ENCODE peak calls at places on chromosome 6, in five cellular contexts. One of them, this sample, is unnamed.

GRCh38 chr6:82033631-82034211 is 213.8 kb downstream of the IBTK start:
- DNase-seq in endothelial cell: no peak
- DNase-seq in GDM1: no peak
- DNase-seq in A172: no peak
- DNase-seq in ecto neural progenitor cell: no peak
- DNase-seq in this sample: no peak

GRCh38 chr6:47135772-47136171 is 93.6 kb upstream of the ADGRF1 start:
- DNase-seq in endothelial cell: no peak
- DNase-seq in GDM1: no peak
- DNase-seq in A172: peak; percentile 83
- DNase-seq in ecto neural progenitor cell: no peak
- DNase-seq in this sample: no peak

GRCh38 chr6:117498159-117498558 is 15.7 kb downstream of the DCBLD1 start:
- DNase-seq in endothelial cell: no peak
- DNase-seq in GDM1: peak; percentile 9
- DNase-seq in A172: peak; percentile 72
- DNase-seq in ecto neural progenitor cell: no peak
- DNase-seq in this sample: no peak

GRCh38 chr6:80165143-80165542 is 58.7 kb downstream of the BCKDHB start:
- DNase-seq in endothelial cell: no peak
- DNase-seq in GDM1: no peak
- DNase-seq in A172: peak; percentile 18
- DNase-seq in ecto neural progenitor cell: no peak
- DNase-seq in this sample: peak; percentile 22

GRCh38 chr6:150720774-150721233 is 121.1 kb downstream of the PLEKHG1 start:
- DNase-seq in endothelial cell: no peak
- DNase-seq in GDM1: no peak
- DNase-seq in A172: peak; percentile 43
- DNase-seq in ecto neural progenitor cell: peak; percentile 55
- DNase-seq in this sample: no peak

GRCh38 chr6:32488085-32488484 is 42.0 kb downstream of the HLA-DRB5 start:
- DNase-seq in endothelial cell: no peak
- DNase-seq in GDM1: no peak
- DNase-seq in A172: no peak
- DNase-seq in ecto neural progenitor cell: no peak
- DNase-seq in this sample: no peak

GRCh38 chr6:14077193-14077853 is 40.2 kb upstream of the CD83 start:
- DNase-seq in endothelial cell: no peak
- DNase-seq in GDM1: no peak
- DNase-seq in A172: peak; percentile 29
- DNase-seq in ecto neural progenitor cell: no peak
- DNase-seq in this sample: no peak

GRCh38 chr6:166598441-166599138 is 12.1 kb upstream of the RAMACL start:
- DNase-seq in endothelial cell: peak; percentile 42
- DNase-seq in GDM1: no peak
- DNase-seq in A172: peak; percentile 87
- DNase-seq in ecto neural progenitor cell: no peak
- DNase-seq in this sample: no peak

GRCh38 chr6:137823826-137824501 is 43.1 kb upstream of the TNFAIP3 start:
- DNase-seq in endothelial cell: no peak
- DNase-seq in GDM1: no peak
- DNase-seq in A172: peak; percentile 27
- DNase-seq in ecto neural progenitor cell: no peak
- DNase-seq in this sample: peak; percentile 42

GRCh38 chr6:786946-787763 is 94.2 kb upstream of the EXOC2 start:
- DNase-seq in endothelial cell: peak; percentile 22
- DNase-seq in GDM1: no peak
- DNase-seq in A172: no peak
- DNase-seq in ecto neural progenitor cell: no peak
- DNase-seq in this sample: no peak

GRCh38 chr6:66145867-66146266 is 438.8 kb upstream of the EYS start:
- DNase-seq in endothelial cell: no peak
- DNase-seq in GDM1: no peak
- DNase-seq in A172: no peak
- DNase-seq in ecto neural progenitor cell: no peak
- DNase-seq in this sample: no peak

GRCh38 chr6:142856857-142857608 is 87.9 kb downstream of the HIVEP2 start:
- DNase-seq in endothelial cell: no peak
- DNase-seq in GDM1: no peak
- DNase-seq in A172: no peak
- DNase-seq in ecto neural progenitor cell: no peak
- DNase-seq in this sample: no peak

GRCh38 chr6:70954750-70955149 is 2.1 kb downstream of the B3GAT2 start:
- DNase-seq in endothelial cell: no peak
- DNase-seq in GDM1: no peak
- DNase-seq in A172: no peak
- DNase-seq in ecto neural progenitor cell: no peak
- DNase-seq in this sample: no peak

GRCh38 chr6:46013639-46014038 is 2.0 kb downstream of the CLIC5 start:
- DNase-seq in endothelial cell: no peak
- DNase-seq in GDM1: no peak
- DNase-seq in A172: no peak
- DNase-seq in ecto neural progenitor cell: no peak
- DNase-seq in this sample: no peak

GRCh38 chr6:84414531-84414930 is 187.1 kb upstream of the CEP162 start:
- DNase-seq in endothelial cell: no peak
- DNase-seq in GDM1: no peak
- DNase-seq in A172: no peak
- DNase-seq in ecto neural progenitor cell: no peak
- DNase-seq in this sample: no peak

GRCh38 chr6:100300221-100300736 is 164.4 kb downstream of the SIM1 start:
- DNase-seq in endothelial cell: no peak
- DNase-seq in GDM1: no peak
- DNase-seq in A172: peak; percentile 96
- DNase-seq in ecto neural progenitor cell: no peak
- DNase-seq in this sample: no peak

GRCh38 chr6:72348926-72349325 is 272.9 kb upstream of the KCNQ5 start:
- DNase-seq in endothelial cell: no peak
- DNase-seq in GDM1: no peak
- DNase-seq in A172: no peak
- DNase-seq in ecto neural progenitor cell: no peak
- DNase-seq in this sample: no peak

GRCh38 chr6:36098920-36099647 is 31.2 kb upstream of the MAPK13 start:
- DNase-seq in endothelial cell: no peak
- DNase-seq in GDM1: peak; percentile 58
- DNase-seq in A172: no peak
- DNase-seq in ecto neural progenitor cell: no peak
- DNase-seq in this sample: no peak

GRCh38 chr6:161228911-161229591 is 44.8 kb downstream of the AGPAT4 start:
- DNase-seq in endothelial cell: no peak
- DNase-seq in GDM1: peak; percentile 53
- DNase-seq in A172: peak; percentile 86
- DNase-seq in ecto neural progenitor cell: no peak
- DNase-seq in this sample: no peak

GRCh38 chr6:79513111-79513510 is 24.1 kb downstream of the LCA5 start:
- DNase-seq in endothelial cell: no peak
- DNase-seq in GDM1: no peak
- DNase-seq in A172: no peak
- DNase-seq in ecto neural progenitor cell: no peak
- DNase-seq in this sample: no peak

GRCh38 chr6:90406957-90407356 is 110.3 kb upstream of the BACH2 start:
- DNase-seq in endothelial cell: no peak
- DNase-seq in GDM1: no peak
- DNase-seq in A172: no peak
- DNase-seq in ecto neural progenitor cell: no peak
- DNase-seq in this sample: no peak

GRCh38 chr6:131073577-131073976 is 10.5 kb upstream of the EPB41L2 start:
- DNase-seq in endothelial cell: no peak
- DNase-seq in GDM1: no peak
- DNase-seq in A172: peak; percentile 36
- DNase-seq in ecto neural progenitor cell: no peak
- DNase-seq in this sample: no peak

GRCh38 chr6:139705284-139705683 is 330.8 kb upstream of the CITED2 start:
- DNase-seq in endothelial cell: no peak
- DNase-seq in GDM1: no peak
- DNase-seq in A172: no peak
- DNase-seq in ecto neural progenitor cell: no peak
- DNase-seq in this sample: no peak

GRCh38 chr6:4253604-4254211 is 118.3 kb upstream of the ECI2 start:
- DNase-seq in endothelial cell: no peak
- DNase-seq in GDM1: no peak
- DNase-seq in A172: peak; percentile 74
- DNase-seq in ecto neural progenitor cell: no peak
- DNase-seq in this sample: no peak

GRCh38 chr6:37689356-37689755 is 8.3 kb downstream of the MDGA1 start:
- DNase-seq in endothelial cell: no peak
- DNase-seq in GDM1: no peak
- DNase-seq in A172: no peak
- DNase-seq in ecto neural progenitor cell: no peak
- DNase-seq in this sample: no peak

GRCh38 chr6:37459981-37460800 is 27.2 kb downstream of the CMTR1 start:
- DNase-seq in endothelial cell: no peak
- DNase-seq in GDM1: no peak
- DNase-seq in A172: no peak
- DNase-seq in ecto neural progenitor cell: peak; percentile 60
- DNase-seq in this sample: no peak

GRCh38 chr6:15317934-15318902 is 72.3 kb downstream of the JARID2 start:
- DNase-seq in endothelial cell: no peak
- DNase-seq in GDM1: no peak
- DNase-seq in A172: no peak
- DNase-seq in ecto neural progenitor cell: no peak
- DNase-seq in this sample: no peak

GRCh38 chr6:116371384-116372209 is 850 bp downstream of the DSE start:
- DNase-seq in endothelial cell: peak; percentile 69
- DNase-seq in GDM1: peak; percentile 52
- DNase-seq in A172: peak; percentile 71
- DNase-seq in ecto neural progenitor cell: peak; percentile 76
- DNase-seq in this sample: no peak

GRCh38 chr6:42452171-42453026 is 673 bp upstream of the TRERF1 start:
- DNase-seq in endothelial cell: peak; percentile 67
- DNase-seq in GDM1: peak; percentile 63
- DNase-seq in A172: peak; percentile 59
- DNase-seq in ecto neural progenitor cell: peak; percentile 90
- DNase-seq in this sample: peak; percentile 23

This sample was measured in stimulated activated CD4-positive, alpha-beta T cell treated with anti-CD3 and anti-CD28 coated beads, Interleukin-15, amount 100 ng/mL, for 48 hours.